ENCODE peak calls at places on chromosomes 13 and 19, in five cellular contexts. Z is T-helper 9 cell, X is heart left ventricle, U is posterior vena cava, V is nephron progenitor cell. S is an unnamed sample.

GRCh38 chr13:110173247-110173818 is 133.6 kb downstream of the COL4A1 start:
- DNase-seq in Z (no peak), X (no peak), U (no peak), V (no peak), S (no peak)

GRCh38 chr19:42189133-42189532 is 28.3 kb downstream of the DEDD2 start:
- DNase-seq in Z (no peak), X (no peak), U (no peak), V (no peak), S (no peak)

GRCh38 chr13:20461860-20462532 is 63.7 kb downstream of the CRYL1 start:
- DNase-seq in Z (no peak), X (no peak), U (no peak), V (no peak), S (peak; percentile 77)

GRCh38 chr19:41935781-41936415 is 7.6 kb upstream of the ERFL start:
- DNase-seq in Z (no peak), X (no peak), U (no peak), V (no peak), S (no peak)

GRCh38 chr13:22861958-22862466 is 318.8 kb upstream of the SGCG start:
- DNase-seq in Z (no peak), X (no peak), U (no peak), V (no peak), S (no peak)

GRCh38 chr13:34207334-34207733 is 389.4 kb downstream of the RFC3 start:
- DNase-seq in Z (no peak), X (no peak), U (no peak), V (no peak), S (peak; percentile 76)

GRCh38 chr13:53138369-53139036 is 109.9 kb downstream of the OLFM4 start:
- DNase-seq in Z (no peak), X (no peak), U (peak; percentile 82), V (no peak), S (no peak)

GRCh38 chr19:12580180-12580694 is 29.0 kb upstream of the ZNF564 start:
- DNase-seq in Z (no peak), X (no peak), U (no peak), V (no peak), S (no peak)

GRCh38 chr13:19618925-19619324 is 14.5 kb upstream of the MPHOSPH8 start:
- DNase-seq in Z (no peak), X (no peak), U (no peak), V (peak; percentile 6), S (peak; percentile 49)

GRCh38 chr13:48579167-48579918 is 46.5 kb upstream of the RCBTB2 start:
- DNase-seq in Z (no peak), X (no peak), U (no peak), V (no peak), S (no peak)

GRCh38 chr13:84994582-84994981 is 804.6 kb downstream of the SLITRK6 start:
- DNase-seq in Z (no peak), X (no peak), U (no peak), V (no peak), S (no peak)

GRCh38 chr19:873084-874019 is 13.9 kb downstream of the CFD start:
- DNase-seq in Z (peak; percentile 73), X (no peak), U (peak; percentile 79), V (no peak), S (no peak)

GRCh38 chr19:788821-789472 is 8.3 kb upstream of the PTBP1 start:
- DNase-seq in Z (no peak), X (no peak), U (no peak), V (peak; percentile 50), S (no peak)

GRCh38 chr13:33182729-33183128 is 102.8 kb downstream of the STARD13 start:
- DNase-seq in Z (no peak), X (no peak), U (no peak), V (no peak), S (no peak)

GRCh38 chr13:62014299-62014698 is 598.6 kb upstream of the PCDH20 start:
- DNase-seq in Z (no peak), X (no peak), U (no peak), V (no peak), S (no peak)

GRCh38 chr13:69947577-69947976 is 160.0 kb upstream of the ATXN8OS start:
- DNase-seq in Z (no peak), X (no peak), U (no peak), V (no peak), S (no peak)

GRCh38 chr13:39895254-39895653 is 239.8 kb downstream of the COG6 start:
- DNase-seq in Z (no peak), X (no peak), U (no peak), V (no peak), S (peak; percentile 87)

GRCh38 chr13:101892296-101892695 is 439.8 kb downstream of the ITGBL1 start:
- DNase-seq in Z (no peak), X (no peak), U (no peak), V (no peak), S (no peak)

GRCh38 chr13:23655321-23655720 is 85.1 kb downstream of the TNFRSF19 start:
- DNase-seq in Z (no peak), X (no peak), U (no peak), V (no peak), S (no peak)

GRCh38 chr19:19137556-19138109 is 645 bp downstream of the TMEM161A start:
- DNase-seq in Z (no peak), X (no peak), U (no peak), V (no peak), S (no peak)

GRCh38 chr13:110799246-110800236 is 86.0 kb downstream of the ING1 start:
- DNase-seq in Z (no peak), X (no peak), U (peak; percentile 90), V (no peak), S (peak; percentile 31)

GRCh38 chr13:101876951-101877350 is 424.5 kb downstream of the ITGBL1 start:
- DNase-seq in Z (no peak), X (no peak), U (no peak), V (no peak), S (no peak)

GRCh38 chr13:26561636-26562537 is 4.4 kb downstream of the WASF3 start:
- DNase-seq in Z (no peak), X (no peak), U (no peak), V (no peak), S (peak; percentile 21)

GRCh38 chr13:29802621-29803020 is 47.8 kb downstream of the UBL3 start:
- DNase-seq in Z (no peak), X (no peak), U (no peak), V (no peak), S (no peak)

GRCh38 chr13:109383683-109384082 is 402.7 kb downstream of the IRS2 start:
- DNase-seq in Z (no peak), X (no peak), U (no peak), V (no peak), S (no peak)

GRCh38 chr19:55676384-55676783 is 1.4 kb downstream of the EPN1 start:
- DNase-seq in Z (no peak), X (no peak), U (no peak), V (no peak), S (peak; percentile 25)